ENCODE peak calls at places on chromosomes 13 and 19, in nine cellular contexts. M is ovary, G is stomach, Y is GM12878, A is tibial nerve, N is transverse colon, P is K562, V is HepG2, X is sigmoid colon. W is an unnamed sample.
A peak's percentile ranks its signal among the peaks of the same experiment; 100 is the strongest.

GRCh38 chr19:17052439-17052838 is 22.8 kb downstream of the HAUS8 start:
- DNase-seq in N (peak; percentile 64), P (no peak), X (no peak), V (no peak), G (peak; percentile 32), A (peak; percentile 68), M (no peak), Y (no peak), W (no peak)

GRCh38 chr19:12137541-12137940 is 2.6 kb downstream of the ZNF20 start:
- DNase-seq in A (no peak), N (no peak), G (no peak), X (no peak), Y (no peak), V (peak; percentile 67), P (peak; percentile 13), M (no peak), W (no peak)

GRCh38 chr13:59531571-59532091 is 632.1 kb downstream of the DIAPH3 start:
- DNase-seq in M (peak; percentile 51), Y (no peak), N (peak; percentile 40), X (peak; percentile 88), A (peak; percentile 75), V (peak; percentile 3), P (peak; percentile 8), G (peak; percentile 67), W (no peak)

GRCh38 chr13:28744091-28744536 is 25.3 kb upstream of the SLC46A3 start:
- DNase-seq in X (no peak), P (no peak), Y (no peak), A (peak; percentile 19), M (no peak), N (no peak), G (no peak), V (no peak), W (no peak)

GRCh38 chr19:30132312-30133075 is 190.5 kb downstream of the URI1 start:
- DNase-seq in N (no peak), M (no peak), A (no peak), X (no peak), Y (no peak), V (no peak), P (no peak), G (no peak), W (no peak)

GRCh38 chr13:89846890-89847585 is 1500.4 kb upstream of the MIR17HG start:
- DNase-seq in N (no peak), M (no peak), A (no peak), G (no peak), V (no peak), P (no peak), Y (no peak), X (no peak), W (no peak)

GRCh38 chr13:20559659-20560356 is 7.1 kb upstream of the IFT88 start:
- DNase-seq in N (no peak), Y (no peak), M (no peak), X (no peak), A (no peak), V (no peak), P (no peak), G (no peak), W (no peak)

GRCh38 chr13:76890036-76890435 is 3.8 kb upstream of the KCTD12 start:
- DNase-seq in G (no peak), M (no peak), A (no peak), Y (no peak), N (no peak), X (no peak), V (no peak), P (no peak), W (no peak)

GRCh38 chr13:66657165-66657895 is 572.8 kb downstream of the PCDH9 start:
- DNase-seq in X (peak; percentile 66), N (no peak), M (peak; percentile 30), Y (no peak), G (peak; percentile 80), P (no peak), V (peak; percentile 11), A (peak; percentile 8), W (peak; percentile 71)

GRCh38 chr13:23081901-23082300 is 98.9 kb upstream of the SGCG start:
- DNase-seq in N (no peak), G (no peak), V (no peak), P (no peak), A (no peak), X (no peak), M (no peak), Y (no peak), W (no peak)

GRCh38 chr13:38954291-38954690 is 36.3 kb downstream of the STOML3 start:
- DNase-seq in A (no peak), P (no peak), M (no peak), V (no peak), G (no peak), N (no peak), X (no peak), Y (no peak), W (no peak)

GRCh38 chr13:75541287-75541686 is 3.6 kb upstream of the COMMD6 start:
- DNase-seq in X (no peak), M (no peak), P (no peak), N (no peak), Y (no peak), G (no peak), V (no peak), A (no peak), W (no peak)
- TF ChIP-seq EP300 in X (no peak), M (no peak), P (no peak), N (no peak), Y (no peak), G (no peak), V (no peak), A (peak; percentile 5), W (no peak)

DNA sequence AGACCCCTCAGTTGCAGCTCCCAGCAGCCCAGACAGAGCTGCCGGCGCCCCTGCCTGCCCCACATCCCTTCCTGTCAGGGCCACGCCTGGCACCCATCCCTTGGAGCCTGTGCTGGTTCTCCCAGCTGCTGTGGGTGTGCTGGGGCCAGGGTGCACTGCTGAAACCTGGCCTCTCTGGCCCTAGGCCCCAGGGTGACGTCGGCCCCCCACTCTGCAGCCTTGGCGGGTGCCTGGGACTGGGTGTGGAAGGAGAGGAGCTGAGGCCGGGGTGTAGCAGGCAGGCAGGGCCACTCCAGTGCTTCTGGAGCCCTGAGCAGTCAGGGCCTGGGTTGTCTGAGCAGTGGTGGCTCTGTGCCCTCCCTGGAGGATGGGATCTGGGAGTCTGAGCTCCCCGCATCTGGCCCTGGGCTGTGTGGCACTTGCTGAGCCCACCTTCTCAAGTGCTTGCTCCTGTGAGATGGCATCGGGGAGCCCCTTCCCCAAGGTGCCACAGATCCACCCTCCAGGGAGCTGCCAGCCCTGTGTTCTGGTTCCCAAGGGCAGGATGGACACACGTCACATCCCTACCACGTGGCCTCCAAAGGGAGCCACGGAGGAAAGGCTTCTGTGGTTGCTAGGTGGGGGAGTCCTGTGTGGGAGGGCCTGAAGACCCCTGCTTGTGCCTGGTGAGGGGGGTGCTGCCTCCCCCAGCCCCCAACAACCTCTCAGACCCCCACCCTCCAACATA is 5.2 kb downstream of the PLEKHJ1 start:
- DNase-seq in A (no peak), Y (no peak), P (no peak), X (no peak), N (no peak), G (no peak), M (no peak), V (no peak), W (no peak)
- H3K36me3 ChIP-seq in A (peaks cover 80% of the 10 kb centered on the region), Y (no peaks in the 10 kb centered on the region), P (peaks cover 79% of the 10 kb centered on the region), X (peaks cover 27% of the 10 kb centered on the region), N (no peaks in the 10 kb centered on the region), G (peaks cover 83% of the 10 kb centered on the region), M (no peaks in the 10 kb centered on the region), V (peaks cover 36% of the 10 kb centered on the region), W (peaks cover 62% of the 10 kb centered on the region)

DNA sequence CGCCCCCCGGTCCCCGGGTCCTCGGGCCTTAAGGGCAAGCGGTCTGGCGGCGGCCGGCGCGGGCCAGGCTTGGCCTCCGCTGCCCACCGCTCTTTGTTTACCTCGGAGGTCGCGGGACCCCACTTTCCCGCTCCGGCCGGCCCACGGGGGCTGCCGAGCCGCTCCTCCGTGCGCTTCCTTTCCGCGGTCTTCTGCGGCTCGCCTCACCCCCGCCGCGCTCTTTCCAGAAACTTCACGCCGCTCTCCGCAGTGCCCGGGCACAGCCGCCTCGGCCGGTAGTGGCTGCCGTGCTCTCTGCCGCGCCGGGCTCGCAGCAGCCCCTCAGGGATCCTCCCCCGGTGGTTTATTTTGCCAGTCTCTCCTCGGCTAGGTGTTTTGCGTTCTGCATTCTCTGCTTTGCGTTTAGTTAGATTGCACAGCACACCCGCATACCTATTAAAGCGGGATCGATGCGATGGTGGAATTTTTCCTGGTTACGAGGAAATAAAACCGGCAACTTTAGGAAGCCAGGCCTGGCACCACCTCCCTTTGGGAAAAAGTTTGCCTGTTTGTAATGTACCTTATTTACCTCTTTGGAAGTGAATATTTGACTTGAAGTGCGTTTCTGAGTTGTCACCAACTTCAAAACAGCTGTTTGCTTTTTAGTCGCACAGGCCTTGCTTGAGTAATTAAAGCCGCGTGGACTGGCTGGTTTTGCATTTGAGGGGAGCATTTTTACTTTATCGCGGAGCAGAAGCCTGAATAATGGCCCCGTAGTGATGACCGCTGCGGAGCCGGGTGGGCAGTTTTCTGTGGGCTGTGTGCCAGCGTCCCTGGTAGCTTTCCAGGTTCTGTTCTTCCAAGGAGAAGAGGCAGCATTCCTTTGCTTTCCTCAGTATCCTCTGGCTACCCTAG is 787 bp downstream of the NAA16 start:
- DNase-seq in P (no peak), X (peak; percentile 68), M (peak; percentile 78), N (peak; percentile 53), V (peak; percentile 7), A (peak; percentile 35), G (peak; percentile 49), Y (no peak), W (peak; percentile 80)
- TF ChIP-seq EP300 in P (no peak), X (no peak), M (no peak), N (no peak), V (no peak), A (no peak), G (no peak), Y (no peak), W (no peak)

DNA sequence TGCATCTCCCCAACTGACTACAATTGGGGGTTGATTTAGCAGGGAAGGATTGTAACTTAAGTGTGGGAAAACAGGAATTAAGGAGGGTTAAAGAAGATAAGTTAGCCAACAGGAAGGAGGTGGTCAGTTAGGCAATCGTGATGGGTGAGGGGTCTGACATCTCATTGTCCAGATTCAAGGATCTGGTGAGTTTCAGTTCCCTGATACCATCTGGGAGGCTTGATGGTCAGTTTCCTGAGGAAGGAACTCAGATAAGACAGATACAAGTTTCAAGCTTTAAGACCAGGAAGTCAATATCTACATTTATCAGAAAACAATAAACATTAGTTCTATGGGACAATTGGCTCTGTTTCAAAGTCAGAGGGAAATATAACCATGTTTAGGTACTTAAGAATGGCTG is 601.8 kb downstream of the SLITRK6 start:
- DNase-seq in M (no peak), N (no peak), V (no peak), X (no peak), G (no peak), Y (no peak), P (no peak), A (no peak), W (no peak)
- H3K36me3 ChIP-seq in M (no peaks in the 10 kb centered on the region), N (no peaks in the 10 kb centered on the region), V (no peaks in the 10 kb centered on the region), X (no peaks in the 10 kb centered on the region), G (no peaks in the 10 kb centered on the region), Y (no peaks in the 10 kb centered on the region), P (no peaks in the 10 kb centered on the region), A (no peaks in the 10 kb centered on the region), W (no peaks in the 10 kb centered on the region)

GRCh38 chr13:50415428-50415827 is 400.2 kb downstream of the KCNRG start:
- DNase-seq in P (no peak), Y (no peak), G (no peak), X (no peak), V (no peak), N (no peak), A (no peak), M (no peak), W (no peak)
- TF ChIP-seq EP300 in P (no peak), Y (no peak), G (no peak), X (no peak), V (no peak), N (no peak), A (no peak), M (no peak), W (no peak)

W was measured in suprapubic skin.